ENCODE peak calls at places on chromosome 11, in five cellular contexts. U is OCI-LY7, N is Calu3, K is kidney epithelial cell, C is ovary. S is an unnamed sample.

GRCh38 chr11:13029872-13030271 is 20.8 kb downstream of the RASSF10 start:
- DNase-seq in U (no peak), N (no peak), K (no peak), C (no peak), S (no peak)

GRCh38 chr11:47004595-47005033 is 68.1 kb downstream of the CSTPP1 start:
- DNase-seq in U (peak), N (peak), K (peak), C (peak), S (no peak)

GRCh38 chr11:116888884-116889549 is 51.6 kb upstream of the APOA1 start:
- DNase-seq in U (no peak), N (no peak), K (peak), C (no peak), S (no peak)

GRCh38 chr11:59173080-59173963 is 1.4 kb downstream of the DTX4 start:
- DNase-seq in U (no peak), N (peak), K (no peak), C (peak), S (no peak)

GRCh38 chr11:2684581-2684980 is 15.2 kb downstream of the KCNQ1OT1 start:
- DNase-seq in U (no peak), N (no peak), K (no peak), C (peak), S (no peak)

GRCh38 chr11:16336721-16337120 is 19.6 kb downstream of the SOX6 start:
- DNase-seq in U (no peak), N (no peak), K (no peak), C (no peak), S (no peak)

GRCh38 chr11:64196616-64197015 is 9.9 kb upstream of the FERMT3 start:
- DNase-seq in U (no peak), N (no peak), K (no peak), C (no peak), S (no peak)

GRCh38 chr11:17703951-17704350 is 15.4 kb upstream of the MYOD1 start:
- DNase-seq in U (peak), N (no peak), K (no peak), C (no peak), S (no peak)

GRCh38 chr11:77400775-77401469 is 73.0 kb downstream of the PAK1 start:
- DNase-seq in U (no peak), N (no peak), K (no peak), C (no peak), S (no peak)
- TF ChIP-seq CTCF in U (no peak), N (no peak), K (no peak), C (no peak), S (no peak)

DNA sequence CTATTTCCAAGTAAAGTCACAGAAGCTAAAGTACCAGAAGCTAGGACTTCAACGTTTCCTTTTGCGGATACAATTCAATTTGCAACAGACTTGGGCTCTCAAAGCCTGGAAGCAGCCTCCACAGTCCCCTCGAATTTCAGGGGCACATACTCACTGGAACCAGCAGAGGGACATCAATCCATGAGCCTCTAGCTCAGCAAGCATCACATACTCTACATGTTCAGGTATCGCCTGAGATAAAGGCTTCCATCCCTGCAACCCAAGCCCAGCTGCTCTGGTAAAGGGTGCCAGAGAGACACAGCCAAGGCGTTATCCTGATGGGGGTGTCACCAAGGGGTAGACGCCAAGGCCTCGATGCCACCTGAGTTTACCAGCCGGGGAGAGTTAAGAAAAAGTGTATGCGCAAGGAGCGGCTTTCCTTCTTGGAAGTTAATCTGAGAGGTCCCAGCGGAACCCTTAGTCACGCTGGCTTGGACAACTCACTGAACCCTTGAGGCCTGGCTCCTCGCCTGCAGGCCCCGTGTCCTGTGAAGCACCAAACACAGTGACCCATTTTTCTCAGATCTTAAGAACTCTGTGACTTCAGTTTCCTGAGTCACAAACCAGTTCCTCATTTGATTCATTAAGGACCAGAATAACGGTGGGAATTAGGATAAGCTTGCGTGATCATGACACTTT is 13.0 kb downstream of the LTO1 start:
- DNase-seq in U (no peak), N (no peak), K (no peak), C (no peak), S (no peak)
- TF ChIP-seq CTCF in U (peak), N (peak), K (peak), C (no peak), S (no peak)

GRCh38 chr11:33682446-33682845 is 18.2 kb downstream of the C11orf91 start:
- DNase-seq in U (no peak), N (no peak), K (no peak), C (no peak), S (no peak)
- TF ChIP-seq CTCF in U (no peak), N (no peak), K (peak), C (no peak), S (no peak)

DNA sequence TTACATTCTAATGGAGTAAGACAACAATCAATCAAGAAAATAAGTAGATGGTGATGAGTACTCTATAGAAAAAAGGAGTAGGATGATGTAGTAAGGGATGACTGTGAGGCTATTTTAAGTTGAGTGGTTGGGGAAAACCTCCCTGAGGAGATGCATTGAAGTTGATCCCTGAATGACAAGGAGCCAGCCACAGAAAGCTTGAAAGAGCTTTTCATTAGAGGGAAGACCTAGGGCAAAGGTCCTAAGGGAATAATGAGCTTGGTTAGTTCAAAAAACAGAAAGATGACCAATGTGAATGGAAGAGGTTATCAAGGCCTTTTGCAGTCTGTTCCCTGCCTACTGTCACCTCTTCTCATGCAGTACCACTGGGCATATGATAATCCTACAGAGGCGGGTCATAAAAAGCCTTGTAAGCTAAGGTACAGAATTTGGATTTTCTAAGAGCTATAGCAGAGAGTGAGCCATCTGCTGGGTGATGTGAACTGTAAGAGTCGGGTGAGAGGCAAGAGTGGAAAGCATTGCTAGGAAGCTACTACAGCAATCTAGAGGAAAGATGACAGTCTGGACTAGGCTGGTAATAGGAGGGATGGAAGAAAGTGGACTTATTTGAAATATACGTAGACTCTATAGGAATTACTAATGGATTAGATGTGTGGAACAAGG is 3.1 kb downstream of the PPP2R1B start:
- DNase-seq in U (no peak), N (no peak), K (no peak), C (no peak), S (no peak)
- TF ChIP-seq CTCF in U (peak), N (no peak), K (peak), C (no peak), S (no peak)

GRCh38 chr11:113162590-113162961 is 151.8 kb upstream of the TTC12 start:
- DNase-seq in U (no peak), N (no peak), K (no peak), C (peak), S (no peak)

GRCh38 chr11:113166280-113166679 is 148.1 kb upstream of the TTC12 start:
- DNase-seq in U (no peak), N (no peak), K (no peak), C (no peak), S (no peak)

GRCh38 chr11:113160652-113161051 is 153.7 kb upstream of the TTC12 start:
- DNase-seq in U (no peak), N (no peak), K (no peak), C (no peak), S (no peak)

GRCh38 chr11:113161671-113162589 is 152.5 kb upstream of the TTC12 start:
- DNase-seq in U (no peak), N (no peak), K (no peak), C (peak), S (no peak)

DNA sequence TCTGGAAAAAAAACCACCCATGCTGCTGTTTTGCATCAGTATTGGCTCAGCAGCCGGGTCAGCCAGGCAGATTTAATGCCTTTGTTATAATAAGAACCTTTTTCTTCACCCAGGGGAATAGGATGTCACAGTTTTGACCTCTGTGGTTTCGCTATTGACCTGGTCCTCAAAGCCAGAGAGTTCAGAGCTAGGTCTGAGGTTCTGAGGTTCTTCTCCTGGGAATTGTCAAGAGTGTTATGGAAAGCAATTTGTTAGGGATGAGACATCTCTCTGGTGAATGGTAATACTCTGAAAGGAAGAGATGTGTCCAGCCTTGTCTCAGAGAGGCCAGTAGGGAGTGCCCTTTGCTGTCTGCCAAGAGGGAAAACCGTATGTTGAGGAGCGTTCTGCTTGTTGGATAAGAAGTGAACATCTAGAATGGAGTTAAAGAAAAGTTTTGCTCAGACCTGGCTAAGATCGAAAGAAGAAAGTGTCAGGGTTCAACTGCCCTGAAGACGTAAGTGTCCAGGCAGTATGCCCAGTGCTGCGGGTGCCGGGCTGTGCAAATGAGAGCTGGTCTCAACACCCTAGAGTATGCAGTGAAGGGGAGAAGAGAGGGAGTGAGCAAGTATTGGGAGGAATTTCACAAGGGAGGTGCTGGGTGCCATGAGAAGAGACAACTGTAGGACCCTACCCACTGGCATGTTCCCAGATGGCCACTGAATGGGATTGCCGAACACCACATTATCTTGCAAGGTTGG is 150.9 kb upstream of the TTC12 start:
- DNase-seq in U (no peak), N (no peak), K (no peak), C (no peak), S (no peak)
- TF ChIP-seq CTCF in U (no peak), N (no peak), K (no peak), C (no peak), S (no peak)

GRCh38 chr11:92580931-92581330 is 356.3 kb downstream of the FAT3 start:
- DNase-seq in U (no peak), N (no peak), K (no peak), C (no peak), S (no peak)
- TF ChIP-seq CTCF in U (no peak), N (no peak), K (no peak), C (no peak), S (no peak)

GRCh38 chr11:34205326-34206035 is 100.1 kb downstream of the NAT10 start:
- DNase-seq in U (no peak), N (no peak), K (no peak), C (no peak), S (no peak)

GRCh38 chr11:34201130-34201529 is 95.7 kb downstream of the NAT10 start:
- DNase-seq in U (no peak), N (no peak), K (no peak), C (no peak), S (no peak)

GRCh38 chr11:34206598-34207300 is 101.3 kb downstream of the NAT10 start:
- DNase-seq in U (no peak), N (no peak), K (no peak), C (no peak), S (no peak)

GRCh38 chr11:34204396-34205279 is 99.2 kb downstream of the NAT10 start:
- DNase-seq in U (no peak), N (peak), K (peak), C (no peak), S (no peak)

GRCh38 chr11:34203377-34203801 is 98.0 kb downstream of the NAT10 start:
- DNase-seq in U (peak), N (no peak), K (no peak), C (no peak), S (no peak)
- TF ChIP-seq CTCF in U (peak), N (no peak), K (no peak), C (no peak), S (no peak)